ENCODE peak calls at places on chromosomes 4 and X, in seven cellular contexts. One of them, this sample, is unnamed.

GRCh38 chr4:108774809-108775530 is 12.1 kb upstream of the ETNPPL start:
- DNase-seq in K562: no peak
- DNase-seq in H1: no peak
- DNase-seq in SK-N-SH: no peak
- DNase-seq in HCT116: peak
- DNase-seq in GM12878: no peak
- DNase-seq in HepG2: no peak
- DNase-seq in this sample: no peak

GRCh38 chr4:112421911-112422310 is 94.1 kb downstream of the NEUROG2 start:
- DNase-seq in K562: no peak
- DNase-seq in GM12878: no peak
- DNase-seq in HCT116: no peak
- DNase-seq in H1: no peak
- DNase-seq in SK-N-SH: no peak
- DNase-seq in HepG2: no peak
- DNase-seq in this sample: no peak

GRCh38 chr4:25402521-25402920 is 25.5 kb downstream of the ANAPC4 start:
- DNase-seq in H1: no peak
- DNase-seq in HCT116: no peak
- DNase-seq in GM12878: no peak
- DNase-seq in K562: no peak
- DNase-seq in SK-N-SH: no peak
- DNase-seq in HepG2: no peak
- DNase-seq in this sample: no peak

GRCh38 chrX:43909159-43909558 is 26.9 kb upstream of the MAOB start:
- DNase-seq in K562: no peak
- DNase-seq in HepG2: no peak
- DNase-seq in GM12878: no peak
- DNase-seq in SK-N-SH: no peak
- DNase-seq in HCT116: no peak
- DNase-seq in H1: no peak
- DNase-seq in this sample: no peak

GRCh38 chr4:40986375-40986774 is 228.0 kb downstream of the APBB2 start:
- DNase-seq in HCT116: no peak
- DNase-seq in HepG2: no peak
- DNase-seq in H1: no peak
- DNase-seq in SK-N-SH: no peak
- DNase-seq in GM12878: no peak
- DNase-seq in K562: no peak
- DNase-seq in this sample: no peak

GRCh38 chrX:40094041-40094899 is 3.5 kb downstream of the BCOR start:
- DNase-seq in K562: peak
- DNase-seq in HCT116: no peak
- DNase-seq in SK-N-SH: peak
- DNase-seq in H1: no peak
- DNase-seq in GM12878: no peak
- DNase-seq in HepG2: no peak
- DNase-seq in this sample: no peak

GRCh38 chr4:10998826-10999225 is 314.3 kb upstream of the CLNK start:
- DNase-seq in SK-N-SH: no peak
- DNase-seq in K562: no peak
- DNase-seq in HepG2: no peak
- DNase-seq in HCT116: no peak
- DNase-seq in GM12878: no peak
- DNase-seq in H1: no peak
- DNase-seq in this sample: no peak

GRCh38 chrX:120672841-120673530 is 43.1 kb upstream of the C1GALT1C1 start:
- DNase-seq in H1: no peak
- DNase-seq in HCT116: no peak
- DNase-seq in HepG2: no peak
- DNase-seq in GM12878: no peak
- DNase-seq in K562: no peak
- DNase-seq in SK-N-SH: no peak
- DNase-seq in this sample: no peak

GRCh38 chr4:86358176-86358701 is 1.6 kb downstream of the MAPK10 start:
- DNase-seq in K562: no peak
- DNase-seq in SK-N-SH: no peak
- DNase-seq in HCT116: no peak
- DNase-seq in GM12878: no peak
- DNase-seq in H1: no peak
- DNase-seq in HepG2: no peak
- DNase-seq in this sample: no peak

GRCh38 chr4:89539797-89540711 is 232.5 kb upstream of the GPRIN3 start:
- DNase-seq in H1: no peak
- DNase-seq in K562: no peak
- DNase-seq in SK-N-SH: no peak
- DNase-seq in GM12878: no peak
- DNase-seq in HepG2: no peak
- DNase-seq in HCT116: no peak
- DNase-seq in this sample: no peak

GRCh38 chr4:123777297-123777859 is 380.8 kb downstream of the SPRY1 start:
- DNase-seq in HCT116: no peak
- DNase-seq in SK-N-SH: no peak
- DNase-seq in HepG2: no peak
- DNase-seq in H1: no peak
- DNase-seq in GM12878: no peak
- DNase-seq in K562: no peak
- DNase-seq in this sample: no peak
- TF ChIP-seq JUND in HCT116: no peak
- TF ChIP-seq JUND in SK-N-SH: no peak
- TF ChIP-seq JUND in HepG2: no peak
- TF ChIP-seq JUND in H1: no peak
- TF ChIP-seq JUND in GM12878: no peak
- TF ChIP-seq JUND in K562: no peak
- TF ChIP-seq JUND in this sample: no peak

DNA sequence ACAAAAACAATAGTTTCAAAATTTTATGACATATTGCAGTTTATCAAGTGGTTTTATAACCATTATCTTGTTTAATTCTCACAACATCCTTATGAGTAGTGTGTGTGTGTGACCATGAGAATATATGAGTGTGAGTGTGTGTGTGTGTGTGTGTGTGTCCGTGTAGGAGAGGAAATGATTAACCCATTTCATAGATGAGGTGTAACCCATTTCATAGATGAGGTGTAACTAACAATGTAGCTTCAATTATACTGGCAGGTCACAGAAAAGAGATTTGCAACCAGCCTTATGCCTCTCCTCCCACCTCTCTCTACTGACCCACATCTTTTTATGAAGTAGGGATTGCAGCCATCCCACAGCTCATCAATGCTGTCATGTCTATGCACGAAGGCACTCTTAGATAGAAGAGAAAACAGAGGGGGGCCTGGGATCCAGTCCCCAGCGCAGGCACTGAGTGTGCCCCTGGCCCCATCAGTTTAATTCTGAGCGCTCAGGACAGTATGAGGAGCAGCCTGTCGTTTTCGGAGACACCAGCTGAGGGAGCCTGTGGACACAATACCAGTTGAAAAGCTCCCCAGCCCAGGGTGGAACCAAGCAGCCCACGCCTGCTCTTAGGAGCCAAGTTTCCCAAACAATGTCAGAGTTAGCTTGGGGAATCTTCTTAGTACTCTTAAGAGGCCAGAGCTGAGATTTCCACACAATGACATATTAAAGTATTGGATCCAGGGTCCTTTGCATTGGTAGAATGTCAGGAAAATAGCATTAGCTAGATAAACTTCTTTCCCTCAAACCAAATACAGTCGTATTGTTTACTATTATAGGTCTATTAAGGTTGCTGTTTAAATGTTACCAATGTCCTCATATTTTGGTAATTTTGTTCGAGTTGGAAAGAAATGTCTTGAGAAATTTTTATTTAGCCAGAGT is 88.6 kb downstream of the PALLD start:
- DNase-seq in HCT116: peak
- DNase-seq in H1: peak
- DNase-seq in GM12878: no peak
- DNase-seq in HepG2: peak
- DNase-seq in K562: peak
- DNase-seq in SK-N-SH: peak
- DNase-seq in this sample: peak
- TF ChIP-seq JUND in HCT116: no peak
- TF ChIP-seq JUND in H1: no peak
- TF ChIP-seq JUND in GM12878: no peak
- TF ChIP-seq JUND in HepG2: no peak
- TF ChIP-seq JUND in K562: no peak
- TF ChIP-seq JUND in SK-N-SH: no peak
- TF ChIP-seq JUND in this sample: no peak

DNA sequence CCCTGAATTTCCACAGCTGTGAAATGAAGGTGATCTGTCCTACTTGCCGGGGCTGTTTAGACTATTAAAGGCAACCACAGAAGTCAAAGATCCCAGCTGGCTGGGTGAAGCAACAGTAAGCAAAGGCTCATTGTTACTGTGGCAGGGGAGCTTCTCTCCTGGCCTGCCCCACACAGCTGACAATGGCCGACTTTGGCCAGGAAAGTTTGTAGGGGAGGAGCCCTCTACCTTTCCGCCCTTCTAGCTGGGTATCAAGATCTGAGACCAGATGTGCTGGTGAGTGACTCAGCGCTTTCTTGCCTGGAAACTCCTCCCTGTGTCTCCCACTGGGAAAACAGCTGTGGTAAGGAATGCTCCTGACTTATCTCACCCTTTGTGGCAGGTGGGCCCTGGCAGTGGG is 21.1 kb downstream of the RASSF6 start:
- DNase-seq in HepG2: peak
- DNase-seq in SK-N-SH: no peak
- DNase-seq in HCT116: peak
- DNase-seq in K562: peak
- DNase-seq in H1: no peak
- DNase-seq in GM12878: no peak
- DNase-seq in this sample: peak
- TF ChIP-seq JUND in HepG2: no peak
- TF ChIP-seq JUND in SK-N-SH: no peak
- TF ChIP-seq JUND in HCT116: peak
- TF ChIP-seq JUND in K562: peak
- TF ChIP-seq JUND in H1: peak
- TF ChIP-seq JUND in GM12878: no peak
- TF ChIP-seq JUND in this sample: no peak

GRCh38 chr4:23660865-23661264 is 229.0 kb downstream of the PPARGC1A start:
- DNase-seq in HepG2: no peak
- DNase-seq in K562: no peak
- DNase-seq in GM12878: no peak
- DNase-seq in SK-N-SH: no peak
- DNase-seq in H1: no peak
- DNase-seq in HCT116: no peak
- DNase-seq in this sample: no peak
- TF ChIP-seq JUND in HepG2: no peak
- TF ChIP-seq JUND in K562: no peak
- TF ChIP-seq JUND in GM12878: no peak
- TF ChIP-seq JUND in SK-N-SH: no peak
- TF ChIP-seq JUND in H1: no peak
- TF ChIP-seq JUND in HCT116: no peak
- TF ChIP-seq JUND in this sample: no peak

GRCh38 chr4:145130788-145131398 is 32.8 kb downstream of the ABCE1 start:
- DNase-seq in HepG2: no peak
- DNase-seq in K562: peak
- DNase-seq in HCT116: no peak
- DNase-seq in GM12878: no peak
- DNase-seq in H1: no peak
- DNase-seq in SK-N-SH: no peak
- DNase-seq in this sample: peak
- TF ChIP-seq JUND in HepG2: no peak
- TF ChIP-seq JUND in K562: no peak
- TF ChIP-seq JUND in HCT116: no peak
- TF ChIP-seq JUND in GM12878: no peak
- TF ChIP-seq JUND in H1: no peak
- TF ChIP-seq JUND in SK-N-SH: peak
- TF ChIP-seq JUND in this sample: no peak

DNA sequence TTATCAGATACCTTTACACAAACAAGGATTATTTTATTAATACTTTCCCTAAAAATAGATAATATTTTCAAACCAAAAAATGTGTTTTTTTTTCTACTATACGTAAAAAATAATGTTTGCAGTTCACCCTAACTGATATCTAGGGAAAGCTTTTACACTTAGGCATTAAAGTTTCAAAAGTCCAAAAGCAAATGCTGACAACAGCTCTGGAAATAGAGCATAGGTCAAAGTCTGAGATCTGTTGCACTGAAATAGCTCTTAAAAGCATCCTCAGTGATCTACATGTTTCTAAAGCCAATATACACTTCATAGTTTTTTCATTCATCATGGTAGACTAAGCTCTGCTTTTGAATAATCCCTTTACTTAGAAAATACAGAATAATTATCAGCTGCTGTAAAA is 222.8 kb downstream of the TRAM1L1 start:
- DNase-seq in H1: no peak
- DNase-seq in SK-N-SH: no peak
- DNase-seq in GM12878: no peak
- DNase-seq in HCT116: no peak
- DNase-seq in K562: no peak
- DNase-seq in HepG2: no peak
- DNase-seq in this sample: no peak
- TF ChIP-seq JUND in H1: no peak
- TF ChIP-seq JUND in SK-N-SH: no peak
- TF ChIP-seq JUND in GM12878: no peak
- TF ChIP-seq JUND in HCT116: no peak
- TF ChIP-seq JUND in K562: no peak
- TF ChIP-seq JUND in HepG2: no peak
- TF ChIP-seq JUND in this sample: no peak

DNA sequence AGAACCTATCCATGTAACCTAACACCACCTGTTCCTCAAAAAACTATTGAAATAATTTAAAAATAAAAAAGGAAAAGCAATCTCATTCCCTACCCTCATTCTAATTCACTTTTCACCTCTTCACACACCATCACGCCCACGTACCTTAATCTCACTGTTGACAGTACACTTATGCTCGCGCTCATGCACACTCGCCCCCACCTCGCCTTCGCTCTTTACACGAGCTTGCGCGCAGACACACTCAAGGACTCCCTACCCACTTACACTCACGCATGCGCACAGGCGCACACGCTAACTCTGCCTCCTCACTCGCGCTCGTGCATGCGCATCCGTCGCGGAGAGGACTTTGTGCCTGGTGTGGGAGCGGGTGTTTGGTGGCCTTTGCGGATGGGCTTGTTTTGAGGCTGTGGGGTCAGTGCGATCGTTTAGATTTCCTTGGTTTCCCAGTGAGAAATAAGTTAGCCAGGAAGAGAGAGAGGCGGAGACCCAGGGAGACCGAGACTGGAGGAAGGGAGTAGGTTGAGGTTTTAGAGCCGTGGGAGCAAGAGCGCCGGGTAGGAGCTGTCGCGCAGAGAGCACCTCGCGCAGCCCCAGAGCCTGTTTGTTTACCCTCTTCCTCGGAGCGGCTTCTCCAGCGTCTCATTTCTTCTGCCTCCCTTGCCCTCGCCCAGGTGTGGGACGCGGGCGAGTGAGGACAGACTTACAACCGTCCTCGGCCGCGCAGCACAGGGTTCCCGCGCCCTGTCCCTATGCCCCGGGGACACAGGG is 8.1 kb upstream of the GSX2 start:
- DNase-seq in HepG2: peak
- DNase-seq in K562: peak
- DNase-seq in SK-N-SH: peak
- DNase-seq in HCT116: no peak
- DNase-seq in H1: no peak
- DNase-seq in GM12878: peak
- DNase-seq in this sample: peak
- TF ChIP-seq JUND in HepG2: peak
- TF ChIP-seq JUND in K562: no peak
- TF ChIP-seq JUND in SK-N-SH: no peak
- TF ChIP-seq JUND in HCT116: no peak
- TF ChIP-seq JUND in H1: no peak
- TF ChIP-seq JUND in GM12878: no peak
- TF ChIP-seq JUND in this sample: no peak

This sample was measured in T47D.